ENCODE peak calls at places on chromosomes 3 and 15, in nine cellular contexts. P, U, Z, F, I, V, E, T and H are unnamed samples.
A peak's percentile ranks its signal among the peaks of the same experiment; 100 is the strongest.

GRCh38 chr15:74768771-74769342 is 13.0 kb upstream of the CSK start:
- DNase-seq in P (peak; percentile 11), U (no peak), Z (peak; percentile 67), F (no peak), I (peak; percentile 37), V (peak; percentile 66), E (peak; percentile 72), T (no peak), H (no peak)

GRCh38 chr3:176562381-176562780 is 634.9 kb downstream of the TBL1XR1 start:
- DNase-seq in P (no peak), U (no peak), Z (no peak), F (no peak), I (no peak), V (no peak), E (no peak), T (no peak), H (no peak)

GRCh38 chr3:10228248-10228950 is 19.9 kb upstream of the TATDN2 start:
- DNase-seq in P (no peak), U (no peak), Z (no peak), F (no peak), I (no peak), V (peak; percentile 86), E (peak; percentile 91), T (no peak), H (no peak)

GRCh38 chr3:57009367-57009766 is 51.1 kb upstream of the SPATA12 start:
- DNase-seq in P (no peak), U (no peak), Z (no peak), F (no peak), I (no peak), V (no peak), E (no peak), T (no peak), H (no peak)

GRCh38 chr3:150920236-150920635 is 15.0 kb upstream of the MINDY4B start:
- DNase-seq in P (no peak), U (no peak), Z (no peak), F (no peak), I (no peak), V (no peak), E (no peak), T (no peak), H (no peak)

GRCh38 chr3:125051205-125051604 is 4.6 kb downstream of the HEG1 start:
- DNase-seq in P (no peak), U (no peak), Z (no peak), F (no peak), I (no peak), V (no peak), E (no peak), T (no peak), H (no peak)

GRCh38 chr3:175585898-175586297 is 726.8 kb downstream of the NAALADL2 start:
- DNase-seq in P (no peak), U (no peak), Z (no peak), F (no peak), I (no peak), V (no peak), E (no peak), T (no peak), H (no peak)

GRCh38 chr3:22475665-22476064 is 724.7 kb upstream of the ZNF385D start:
- DNase-seq in P (no peak), U (no peak), Z (no peak), F (no peak), I (no peak), V (no peak), E (peak; percentile 11), T (no peak), H (no peak)

GRCh38 chr3:123781571-123782275 is 102.4 kb downstream of the MYLK start:
- DNase-seq in P (no peak), U (no peak), Z (no peak), F (no peak), I (no peak), V (no peak), E (no peak), T (no peak), H (no peak)

GRCh38 chr15:39404767-39405173 is 176.1 kb upstream of the THBS1 start:
- DNase-seq in P (no peak), U (no peak), Z (peak; percentile 38), F (no peak), I (no peak), V (no peak), E (peak; percentile 87), T (no peak), H (peak; percentile 97)

GRCh38 chr15:58553365-58553918 is 121.7 kb downstream of the LIPC start:
- DNase-seq in P (no peak), U (no peak), Z (no peak), F (no peak), I (no peak), V (no peak), E (no peak), T (no peak), H (no peak)

GRCh38 chr3:134373942-134374790 is at the start of gene AMOTL2:
- DNase-seq in P (peak; percentile 75), U (peak; percentile 44), Z (peak; percentile 89), F (no peak), I (peak; percentile 76), V (peak; percentile 13), E (peak; percentile 74), T (no peak), H (no peak)

GRCh38 chr3:127887321-127887720 is 27.7 kb upstream of the KBTBD12 start:
- DNase-seq in P (no peak), U (no peak), Z (no peak), F (no peak), I (no peak), V (no peak), E (no peak), T (no peak), H (peak; percentile 26)

GRCh38 chr3:146117406-146118285 is 43.3 kb downstream of the PLOD2 start:
- DNase-seq in P (no peak), U (no peak), Z (no peak), F (no peak), I (no peak), V (no peak), E (no peak), T (no peak), H (no peak)

GRCh38 chr15:22995786-22996185 is 15.6 kb upstream of the CYFIP1 start:
- DNase-seq in P (no peak), U (no peak), Z (no peak), F (no peak), I (no peak), V (no peak), E (no peak), T (no peak), H (no peak)

GRCh38 chr3:111763101-111763500 is 96.0 kb upstream of the PHLDB2 start:
- DNase-seq in P (no peak), U (no peak), Z (no peak), F (no peak), I (no peak), V (no peak), E (no peak), T (no peak), H (no peak)

GRCh38 chr3:13088020-13089006 is 15.1 kb upstream of the IQSEC1 start:
- DNase-seq in P (no peak), U (no peak), Z (no peak), F (no peak), I (peak; percentile 41), V (no peak), E (peak; percentile 91), T (no peak), H (no peak)

GRCh38 chr3:129305592-129306091 is 27.0 kb downstream of the HMCES start:
- DNase-seq in P (peak; percentile 78), U (peak; percentile 68), Z (peak; percentile 90), F (no peak), I (peak; percentile 78), V (peak; percentile 88), E (no peak), T (no peak), H (no peak)

GRCh38 chr15:64050281-64051092 is 4.2 kb upstream of the DAPK2 start:
- DNase-seq in P (no peak), U (no peak), Z (no peak), F (no peak), I (no peak), V (no peak), E (no peak), T (no peak), H (no peak)

GRCh38 chr15:70713547-70714414 is 49.6 kb downstream of the UACA start:
- DNase-seq in P (no peak), U (no peak), Z (no peak), F (no peak), I (no peak), V (no peak), E (no peak), T (no peak), H (no peak)

GRCh38 chr3:153338487-153338886 is 176.5 kb downstream of the RAP2B start:
- DNase-seq in P (no peak), U (no peak), Z (no peak), F (no peak), I (no peak), V (no peak), E (no peak), T (no peak), H (no peak)

GRCh38 chr3:79383402-79384012 is 384.3 kb downstream of the ROBO1 start:
- DNase-seq in P (no peak), U (no peak), Z (no peak), F (no peak), I (no peak), V (no peak), E (no peak), T (no peak), H (no peak)

GRCh38 chr3:12135029-12135634 is 23.6 kb downstream of the TIMP4 start:
- DNase-seq in P (no peak), U (peak; percentile 73), Z (peak; percentile 82), F (no peak), I (peak; percentile 65), V (peak; percentile 74), E (peak; percentile 71), T (peak; percentile 12), H (no peak)

GRCh38 chr3:123459867-123460266 is 11.0 kb upstream of the ADCY5 start:
- DNase-seq in P (no peak), U (no peak), Z (no peak), F (no peak), I (no peak), V (peak; percentile 19), E (peak; percentile 26), T (no peak), H (no peak)

GRCh38 chr3:114454592-114455251 is 160.9 kb downstream of the TIGIT start:
- DNase-seq in P (no peak), U (no peak), Z (no peak), F (no peak), I (no peak), V (no peak), E (no peak), T (no peak), H (no peak)

GRCh38 chr3:188491276-188491687 is 337.3 kb downstream of the LPP start:
- DNase-seq in P (no peak), U (no peak), Z (no peak), F (no peak), I (no peak), V (no peak), E (no peak), T (no peak), H (no peak)

GRCh38 chr3:180875071-180875698 is 37.3 kb upstream of the FXR1 start:
- DNase-seq in P (no peak), U (no peak), Z (no peak), F (no peak), I (no peak), V (no peak), E (no peak), T (no peak), H (no peak)

GRCh38 chr3:147924755-147925154 is 515.6 kb downstream of the ZIC1 start:
- DNase-seq in P (no peak), U (no peak), Z (no peak), F (no peak), I (no peak), V (no peak), E (no peak), T (no peak), H (no peak)

GRCh38 chr3:44100298-44100695 is 141.4 kb upstream of the TOPAZ1 start:
- DNase-seq in P (no peak), U (no peak), Z (no peak), F (no peak), I (no peak), V (no peak), E (no peak), T (no peak), H (no peak)

GRCh38 chr3:47347217-47347801 is 33.5 kb upstream of the PTPN23 start:
- DNase-seq in P (no peak), U (no peak), Z (no peak), F (no peak), I (no peak), V (peak; percentile 43), E (peak; percentile 96), T (no peak), H (no peak)

GRCh38 chr3:73045391-73045790 is 16.1 kb upstream of the EBLN2 start:
- DNase-seq in P (no peak), U (no peak), Z (no peak), F (no peak), I (no peak), V (peak; percentile 13), E (peak; percentile 12), T (no peak), H (no peak)